ENCODE peak calls at places on chromosomes 7 and 10, in nine cellular contexts. One of them, this sample, is unnamed.

GRCh38 chr7:85750454-85750949 is 563.6 kb upstream of the SEMA3D start:
- DNase-seq in OCI-LY7: peak
- DNase-seq in B cell: no peak
- DNase-seq in dorsolateral prefrontal cortex: no peak
- DNase-seq in heart left ventricle: no peak
- DNase-seq in endothelial cell: peak
- DNase-seq in GM23338: peak
- DNase-seq in WTC11: peak
- DNase-seq in fibroblast of villous mesenchyme: peak
- DNase-seq in this sample: peak

GRCh38 chr10:19658622-19659233 is 157.5 kb upstream of the PLXDC2 start:
- DNase-seq in OCI-LY7: no peak
- DNase-seq in B cell: no peak
- DNase-seq in dorsolateral prefrontal cortex: no peak
- DNase-seq in heart left ventricle: no peak
- DNase-seq in endothelial cell: no peak
- DNase-seq in GM23338: no peak
- DNase-seq in WTC11: no peak
- DNase-seq in fibroblast of villous mesenchyme: no peak
- DNase-seq in this sample: no peak

GRCh38 chr10:1529806-1530413 is 207.4 kb downstream of the ADARB2 start:
- DNase-seq in OCI-LY7: no peak
- DNase-seq in B cell: no peak
- DNase-seq in dorsolateral prefrontal cortex: peak
- DNase-seq in heart left ventricle: no peak
- DNase-seq in endothelial cell: no peak
- DNase-seq in GM23338: no peak
- DNase-seq in WTC11: no peak
- DNase-seq in fibroblast of villous mesenchyme: no peak
- DNase-seq in this sample: no peak

GRCh38 chr10:52900564-52900963 is 128.0 kb upstream of the MBL2 start:
- DNase-seq in OCI-LY7: no peak
- DNase-seq in B cell: no peak
- DNase-seq in dorsolateral prefrontal cortex: no peak
- DNase-seq in heart left ventricle: no peak
- DNase-seq in endothelial cell: no peak
- DNase-seq in GM23338: no peak
- DNase-seq in WTC11: no peak
- DNase-seq in fibroblast of villous mesenchyme: no peak
- DNase-seq in this sample: no peak

GRCh38 chr7:149724661-149725425 is 48.5 kb downstream of the ZNF467 start:
- DNase-seq in OCI-LY7: no peak
- DNase-seq in B cell: peak
- DNase-seq in dorsolateral prefrontal cortex: no peak
- DNase-seq in heart left ventricle: no peak
- DNase-seq in endothelial cell: no peak
- DNase-seq in GM23338: no peak
- DNase-seq in WTC11: no peak
- DNase-seq in fibroblast of villous mesenchyme: no peak
- DNase-seq in this sample: no peak

GRCh38 chr7:47428052-47428779 is 153.7 kb downstream of the TNS3 start:
- DNase-seq in OCI-LY7: no peak
- DNase-seq in B cell: no peak
- DNase-seq in dorsolateral prefrontal cortex: no peak
- DNase-seq in heart left ventricle: no peak
- DNase-seq in endothelial cell: no peak
- DNase-seq in GM23338: no peak
- DNase-seq in WTC11: no peak
- DNase-seq in fibroblast of villous mesenchyme: no peak
- DNase-seq in this sample: no peak

GRCh38 chr7:100801833-100802568 is 25.3 kb downstream of the EPHB4 start:
- DNase-seq in OCI-LY7: no peak
- DNase-seq in B cell: no peak
- DNase-seq in dorsolateral prefrontal cortex: no peak
- DNase-seq in heart left ventricle: no peak
- DNase-seq in endothelial cell: no peak
- DNase-seq in GM23338: no peak
- DNase-seq in WTC11: no peak
- DNase-seq in fibroblast of villous mesenchyme: peak
- DNase-seq in this sample: peak

GRCh38 chr7:681551-682307 is 44.8 kb upstream of the DNAAF5 start:
- DNase-seq in OCI-LY7: no peak
- DNase-seq in B cell: no peak
- DNase-seq in dorsolateral prefrontal cortex: no peak
- DNase-seq in heart left ventricle: no peak
- DNase-seq in endothelial cell: no peak
- DNase-seq in GM23338: no peak
- DNase-seq in WTC11: no peak
- DNase-seq in fibroblast of villous mesenchyme: no peak
- DNase-seq in this sample: no peak

GRCh38 chr7:158016171-158017087 is 571.2 kb downstream of the PTPRN2 start:
- DNase-seq in OCI-LY7: no peak
- DNase-seq in B cell: no peak
- DNase-seq in dorsolateral prefrontal cortex: no peak
- DNase-seq in heart left ventricle: no peak
- DNase-seq in endothelial cell: no peak
- DNase-seq in GM23338: no peak
- DNase-seq in WTC11: no peak
- DNase-seq in fibroblast of villous mesenchyme: no peak
- DNase-seq in this sample: no peak

GRCh38 chr10:96025566-96025965 is 17.8 kb upstream of the CCNJ start:
- DNase-seq in OCI-LY7: peak
- DNase-seq in B cell: no peak
- DNase-seq in dorsolateral prefrontal cortex: no peak
- DNase-seq in heart left ventricle: no peak
- DNase-seq in endothelial cell: peak
- DNase-seq in GM23338: peak
- DNase-seq in WTC11: peak
- DNase-seq in fibroblast of villous mesenchyme: no peak
- DNase-seq in this sample: no peak

GRCh38 chr10:121942749-121943148 is 14.9 kb upstream of the ATE1 start:
- DNase-seq in OCI-LY7: no peak
- DNase-seq in B cell: no peak
- DNase-seq in dorsolateral prefrontal cortex: no peak
- DNase-seq in heart left ventricle: peak
- DNase-seq in endothelial cell: no peak
- DNase-seq in GM23338: no peak
- DNase-seq in WTC11: no peak
- DNase-seq in fibroblast of villous mesenchyme: peak
- DNase-seq in this sample: peak

GRCh38 chr10:29703276-29703675 is 68.5 kb upstream of the SVIL start:
- DNase-seq in OCI-LY7: no peak
- DNase-seq in B cell: no peak
- DNase-seq in dorsolateral prefrontal cortex: no peak
- DNase-seq in heart left ventricle: no peak
- DNase-seq in endothelial cell: no peak
- DNase-seq in GM23338: no peak
- DNase-seq in WTC11: no peak
- DNase-seq in fibroblast of villous mesenchyme: no peak
- DNase-seq in this sample: no peak

GRCh38 chr7:156944876-156945275 is 4.6 kb upstream of the NOM1 start:
- DNase-seq in OCI-LY7: no peak
- DNase-seq in B cell: no peak
- DNase-seq in dorsolateral prefrontal cortex: no peak
- DNase-seq in heart left ventricle: no peak
- DNase-seq in endothelial cell: no peak
- DNase-seq in GM23338: peak
- DNase-seq in WTC11: peak
- DNase-seq in fibroblast of villous mesenchyme: no peak
- DNase-seq in this sample: no peak

GRCh38 chr10:74500806-74501205 is 325.6 kb upstream of the KAT6B start:
- DNase-seq in OCI-LY7: no peak
- DNase-seq in B cell: no peak
- DNase-seq in dorsolateral prefrontal cortex: no peak
- DNase-seq in heart left ventricle: no peak
- DNase-seq in endothelial cell: no peak
- DNase-seq in GM23338: no peak
- DNase-seq in WTC11: no peak
- DNase-seq in fibroblast of villous mesenchyme: peak
- DNase-seq in this sample: peak

GRCh38 chr7:136925556-136925955 is 57.1 kb downstream of the CHRM2 start:
- DNase-seq in OCI-LY7: no peak
- DNase-seq in B cell: no peak
- DNase-seq in dorsolateral prefrontal cortex: no peak
- DNase-seq in heart left ventricle: no peak
- DNase-seq in endothelial cell: no peak
- DNase-seq in GM23338: no peak
- DNase-seq in WTC11: no peak
- DNase-seq in fibroblast of villous mesenchyme: peak
- DNase-seq in this sample: no peak

GRCh38 chr7:756928-757560 is 30.0 kb upstream of the PRKAR1B start:
- DNase-seq in OCI-LY7: no peak
- DNase-seq in B cell: no peak
- DNase-seq in dorsolateral prefrontal cortex: no peak
- DNase-seq in heart left ventricle: no peak
- DNase-seq in endothelial cell: no peak
- DNase-seq in GM23338: no peak
- DNase-seq in WTC11: no peak
- DNase-seq in fibroblast of villous mesenchyme: no peak
- DNase-seq in this sample: no peak

GRCh38 chr10:29057712-29058426 is 231.0 kb upstream of the LYZL1 start:
- DNase-seq in OCI-LY7: no peak
- DNase-seq in B cell: no peak
- DNase-seq in dorsolateral prefrontal cortex: no peak
- DNase-seq in heart left ventricle: peak
- DNase-seq in endothelial cell: no peak
- DNase-seq in GM23338: peak
- DNase-seq in WTC11: no peak
- DNase-seq in fibroblast of villous mesenchyme: no peak
- DNase-seq in this sample: no peak

GRCh38 chr7:133365892-133366291 is 113.0 kb downstream of the EXOC4 start:
- DNase-seq in OCI-LY7: no peak
- DNase-seq in B cell: no peak
- DNase-seq in dorsolateral prefrontal cortex: no peak
- DNase-seq in heart left ventricle: no peak
- DNase-seq in endothelial cell: no peak
- DNase-seq in GM23338: no peak
- DNase-seq in WTC11: no peak
- DNase-seq in fibroblast of villous mesenchyme: no peak
- DNase-seq in this sample: no peak

DNA sequence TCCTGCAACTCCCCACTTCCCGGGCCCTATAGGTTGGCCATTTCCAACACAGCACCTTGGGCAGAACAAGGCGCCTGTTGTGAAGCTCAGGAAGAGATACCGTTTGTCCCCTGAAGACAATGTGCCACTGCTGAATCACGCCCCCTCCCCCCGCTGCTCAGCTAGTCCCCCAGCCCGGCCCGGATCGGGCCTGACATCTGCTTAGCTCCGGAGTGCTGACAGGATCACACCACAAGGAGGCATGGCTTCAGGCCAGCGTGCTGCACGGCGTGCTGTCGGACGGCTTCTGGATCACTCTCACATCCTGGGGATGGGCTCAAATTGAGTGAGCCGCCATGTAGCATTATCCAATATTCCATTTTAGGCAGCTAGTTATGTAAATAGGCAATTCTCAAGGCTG is 62.1 kb upstream of the EFCAB10 start:
- DNase-seq in OCI-LY7: no peak
- DNase-seq in B cell: no peak
- DNase-seq in dorsolateral prefrontal cortex: peak
- DNase-seq in heart left ventricle: peak
- DNase-seq in endothelial cell: peak
- DNase-seq in GM23338: peak
- DNase-seq in WTC11: peak
- DNase-seq in fibroblast of villous mesenchyme: no peak
- DNase-seq in this sample: no peak
- TF ChIP-seq CTCF in OCI-LY7: no peak
- TF ChIP-seq CTCF in B cell: no peak
- TF ChIP-seq CTCF in dorsolateral prefrontal cortex: peak
- TF ChIP-seq CTCF in heart left ventricle: no peak
- TF ChIP-seq CTCF in endothelial cell: no peak
- TF ChIP-seq CTCF in GM23338: peak
- TF ChIP-seq CTCF in WTC11: no peak
- TF ChIP-seq CTCF in fibroblast of villous mesenchyme: no peak
- TF ChIP-seq CTCF in this sample: no peak

GRCh38 chr7:30445770-30446169 is 32.8 kb downstream of the NOD1 start:
- DNase-seq in OCI-LY7: peak
- DNase-seq in B cell: peak
- DNase-seq in dorsolateral prefrontal cortex: peak
- DNase-seq in heart left ventricle: peak
- DNase-seq in endothelial cell: no peak
- DNase-seq in GM23338: peak
- DNase-seq in WTC11: peak
- DNase-seq in fibroblast of villous mesenchyme: peak
- DNase-seq in this sample: peak
- TF ChIP-seq CTCF in OCI-LY7: peak
- TF ChIP-seq CTCF in B cell: peak
- TF ChIP-seq CTCF in dorsolateral prefrontal cortex: peak
- TF ChIP-seq CTCF in heart left ventricle: no peak
- TF ChIP-seq CTCF in endothelial cell: no peak
- TF ChIP-seq CTCF in GM23338: peak
- TF ChIP-seq CTCF in WTC11: no peak
- TF ChIP-seq CTCF in fibroblast of villous mesenchyme: peak
- TF ChIP-seq CTCF in this sample: peak

GRCh38 chr10:71319042-71319799 is at the start of gene SLC29A3:
- DNase-seq in OCI-LY7: peak
- DNase-seq in B cell: peak
- DNase-seq in dorsolateral prefrontal cortex: peak
- DNase-seq in heart left ventricle: peak
- DNase-seq in endothelial cell: peak
- DNase-seq in GM23338: peak
- DNase-seq in WTC11: peak
- DNase-seq in fibroblast of villous mesenchyme: peak
- DNase-seq in this sample: peak
- TF ChIP-seq CTCF in OCI-LY7: peak
- TF ChIP-seq CTCF in B cell: peak
- TF ChIP-seq CTCF in dorsolateral prefrontal cortex: peak
- TF ChIP-seq CTCF in heart left ventricle: peak
- TF ChIP-seq CTCF in endothelial cell: peak
- TF ChIP-seq CTCF in GM23338: peak
- TF ChIP-seq CTCF in WTC11: peak
- TF ChIP-seq CTCF in fibroblast of villous mesenchyme: peak
- TF ChIP-seq CTCF in this sample: peak

GRCh38 chr10:26727005-26727404 is 29.5 kb downstream of the PDSS1 start:
- DNase-seq in OCI-LY7: no peak
- DNase-seq in B cell: no peak
- DNase-seq in dorsolateral prefrontal cortex: no peak
- DNase-seq in heart left ventricle: no peak
- DNase-seq in endothelial cell: no peak
- DNase-seq in GM23338: no peak
- DNase-seq in WTC11: no peak
- DNase-seq in fibroblast of villous mesenchyme: no peak
- DNase-seq in this sample: no peak

GRCh38 chr10:26729395-26729794 is 31.9 kb downstream of the PDSS1 start:
- DNase-seq in OCI-LY7: no peak
- DNase-seq in B cell: no peak
- DNase-seq in dorsolateral prefrontal cortex: no peak
- DNase-seq in heart left ventricle: no peak
- DNase-seq in endothelial cell: no peak
- DNase-seq in GM23338: no peak
- DNase-seq in WTC11: no peak
- DNase-seq in fibroblast of villous mesenchyme: no peak
- DNase-seq in this sample: no peak

GRCh38 chr10:26730548-26730947 is 33.0 kb downstream of the PDSS1 start:
- DNase-seq in OCI-LY7: no peak
- DNase-seq in B cell: no peak
- DNase-seq in dorsolateral prefrontal cortex: no peak
- DNase-seq in heart left ventricle: no peak
- DNase-seq in endothelial cell: no peak
- DNase-seq in GM23338: no peak
- DNase-seq in WTC11: no peak
- DNase-seq in fibroblast of villous mesenchyme: no peak
- DNase-seq in this sample: no peak

GRCh38 chr10:26725837-26726727 is 28.6 kb downstream of the PDSS1 start:
- DNase-seq in OCI-LY7: peak
- DNase-seq in B cell: peak
- DNase-seq in dorsolateral prefrontal cortex: peak
- DNase-seq in heart left ventricle: peak
- DNase-seq in endothelial cell: peak
- DNase-seq in GM23338: peak
- DNase-seq in WTC11: no peak
- DNase-seq in fibroblast of villous mesenchyme: peak
- DNase-seq in this sample: peak

GRCh38 chr10:26728957-26729356 is 31.5 kb downstream of the PDSS1 start:
- DNase-seq in OCI-LY7: no peak
- DNase-seq in B cell: no peak
- DNase-seq in dorsolateral prefrontal cortex: no peak
- DNase-seq in heart left ventricle: no peak
- DNase-seq in endothelial cell: no peak
- DNase-seq in GM23338: no peak
- DNase-seq in WTC11: no peak
- DNase-seq in fibroblast of villous mesenchyme: no peak
- DNase-seq in this sample: no peak
- TF ChIP-seq CTCF in OCI-LY7: peak
- TF ChIP-seq CTCF in B cell: peak
- TF ChIP-seq CTCF in dorsolateral prefrontal cortex: no peak
- TF ChIP-seq CTCF in heart left ventricle: no peak
- TF ChIP-seq CTCF in endothelial cell: no peak
- TF ChIP-seq CTCF in GM23338: peak
- TF ChIP-seq CTCF in WTC11: no peak
- TF ChIP-seq CTCF in fibroblast of villous mesenchyme: peak
- TF ChIP-seq CTCF in this sample: no peak